ENCODE peak calls at places on chromosomes 16 and 17, in six cellular contexts. J, C, A, E, K and H are unnamed samples.

GRCh38 chr16:10181196-10182162 is 749 bp downstream of the GRIN2A start:
- DNase-seq in J (no peak), C (peak), A (no peak), E (no peak), K (peak), H (peak)

GRCh38 chr17:17109231-17109630 is 67.0 kb downstream of the MPRIP start:
- DNase-seq in J (no peak), C (no peak), A (no peak), E (no peak), K (no peak), H (peak)

GRCh38 chr16:83336630-83337029 is 471.1 kb upstream of the HSBP1 start:
- DNase-seq in J (no peak), C (no peak), A (no peak), E (no peak), K (no peak), H (no peak)

GRCh38 chr17:55420067-55420775 is 1.4 kb downstream of the MMD start:
- DNase-seq in J (peak), C (peak), A (no peak), E (no peak), K (no peak), H (peak)

GRCh38 chr16:30032083-30032819 is 1.2 kb upstream of the TLCD3B start:
- DNase-seq in J (peak), C (peak), A (no peak), E (no peak), K (peak), H (peak)

GRCh38 chr16:57184890-57185445 is 871 bp downstream of the PSME3IP1 start:
- DNase-seq in J (no peak), C (no peak), A (no peak), E (no peak), K (no peak), H (no peak)

GRCh38 chr17:16269658-16270057 is 52.6 kb downstream of the PIGL start:
- DNase-seq in J (no peak), C (no peak), A (no peak), E (no peak), K (no peak), H (no peak)

GRCh38 chr17:49705254-49705653 is 2.5 kb downstream of the SLC35B1 start:
- DNase-seq in J (no peak), C (no peak), A (no peak), E (no peak), K (no peak), H (no peak)

GRCh38 chr16:75248142-75248535 is 3.3 kb downstream of the BCAR1 start:
- DNase-seq in J (no peak), C (no peak), A (no peak), E (no peak), K (no peak), H (no peak)

GRCh38 chr16:75770051-75770450 is 43.8 kb upstream of the CPHXL start:
- DNase-seq in J (no peak), C (no peak), A (no peak), E (no peak), K (no peak), H (no peak)

GRCh38 chr16:46649571-46649970 is 28.4 kb upstream of the SHCBP1 start:
- DNase-seq in J (no peak), C (no peak), A (no peak), E (no peak), K (no peak), H (no peak)

GRCh38 chr16:80682435-80683070 is 121.8 kb downstream of the CDYL2 start:
- DNase-seq in J (no peak), C (no peak), A (no peak), E (no peak), K (no peak), H (no peak)

GRCh38 chr16:56912746-56913703 is 18.9 kb upstream of the HERPUD1 start:
- DNase-seq in J (no peak), C (no peak), A (no peak), E (no peak), K (no peak), H (no peak)

GRCh38 chr17:75843577-75844529 is at the start of gene UNC13D:
- DNase-seq in J (peak), C (peak), A (no peak), E (no peak), K (no peak), H (peak)

GRCh38 chr17:1060991-1061390 is 64.1 kb downstream of the TIMM22 start:
- DNase-seq in J (peak), C (no peak), A (no peak), E (peak), K (peak), H (no peak)